ENCODE peak calls at places on chromosomes 1 and 21, in seven cellular contexts. L, G, W, Q, V, M and T are unnamed samples.

GRCh38 chr21:37849703-37850102 is 66.6 kb downstream of the KCNJ6 start:
- DNase-seq in L (no peak), G (no peak), W (no peak), Q (no peak), V (no peak), M (no peak), T (no peak)

GRCh38 chr1:41340655-41341364 is 20.4 kb upstream of the FOXO6 start:
- DNase-seq in L (no peak), G (no peak), W (no peak), Q (no peak), V (no peak), M (no peak), T (no peak)

GRCh38 chr1:227429447-227430359 is 111.4 kb upstream of the CDC42BPA start:
- DNase-seq in L (no peak), G (no peak), W (no peak), Q (no peak), V (no peak), M (no peak), T (peak)

GRCh38 chr21:43367296-43367695 is 59.6 kb downstream of the SIK1 start:
- DNase-seq in L (no peak), G (no peak), W (no peak), Q (no peak), V (peak), M (no peak), T (no peak)

GRCh38 chr1:193338194-193338593 is 151.8 kb upstream of the B3GALT2 start:
- DNase-seq in L (no peak), G (no peak), W (no peak), Q (no peak), V (peak), M (no peak), T (peak)

GRCh38 chr1:20192364-20192763 is 6.0 kb upstream of the PLA2G2C start:
- DNase-seq in L (no peak), G (no peak), W (no peak), Q (no peak), V (no peak), M (no peak), T (no peak)

GRCh38 chr21:20999567-21000169 is 1.5 kb downstream of the NCAM2 start:
- DNase-seq in L (no peak), G (no peak), W (no peak), Q (peak), V (peak), M (peak), T (peak)

GRCh38 chr1:109595540-109595939 is 23.9 kb downstream of the GNAT2 start:
- DNase-seq in L (no peak), G (no peak), W (no peak), Q (no peak), V (no peak), M (no peak), T (no peak)

GRCh38 chr1:82483146-82483545 is 682.4 kb downstream of the ADGRL2 start:
- DNase-seq in L (no peak), G (no peak), W (peak), Q (no peak), V (no peak), M (no peak), T (no peak)

GRCh38 chr1:88647749-88648415 is 36.2 kb upstream of the PKN2 start:
- DNase-seq in L (no peak), G (no peak), W (no peak), Q (no peak), V (no peak), M (no peak), T (no peak)

GRCh38 chr1:109229531-109230127 is 15.9 kb downstream of the SARS1 start:
- DNase-seq in L (no peak), G (no peak), W (peak), Q (no peak), V (no peak), M (no peak), T (no peak)

GRCh38 chr1:11681071-11681771 is at the start of gene MAD2L2:
- DNase-seq in L (peak), G (peak), W (no peak), Q (peak), V (peak), M (peak), T (peak)

GRCh38 chr1:158045639-158046038 is 52.2 kb downstream of the KIRREL1 start:
- DNase-seq in L (no peak), G (no peak), W (peak), Q (no peak), V (no peak), M (no peak), T (no peak)

GRCh38 chr1:154371436-154371835 is 33.7 kb upstream of the IL6R start:
- DNase-seq in L (no peak), G (no peak), W (no peak), Q (no peak), V (no peak), M (no peak), T (no peak)

GRCh38 chr1:108816049-108816882 is 40.6 kb downstream of the AKNAD1 start:
- DNase-seq in L (no peak), G (no peak), W (peak), Q (peak), V (peak), M (peak), T (no peak)

GRCh38 chr1:2391034-2391384 is 345 bp downstream of the MORN1 start:
- DNase-seq in L (no peak), G (no peak), W (no peak), Q (peak), V (peak), M (no peak), T (no peak)

GRCh38 chr1:50829010-50829958 is 130.8 kb downstream of the FAF1 start:
- DNase-seq in L (no peak), G (no peak), W (no peak), Q (no peak), V (no peak), M (no peak), T (no peak)

GRCh38 chr1:32925360-32926142 is 24.4 kb upstream of the TMEM54 start:
- DNase-seq in L (no peak), G (no peak), W (peak), Q (no peak), V (peak), M (peak), T (no peak)

GRCh38 chr1:33142483-33143065 is 39.3 kb downstream of the TRIM62 start:
- DNase-seq in L (no peak), G (no peak), W (no peak), Q (no peak), V (no peak), M (no peak), T (no peak)

GRCh38 chr21:31543191-31543590 is 116.3 kb upstream of the SOD1 start:
- DNase-seq in L (no peak), G (no peak), W (no peak), Q (no peak), V (no peak), M (no peak), T (no peak)

GRCh38 chr1:246482780-246483179 is 24.3 kb downstream of the SMYD3 start:
- DNase-seq in L (no peak), G (no peak), W (no peak), Q (no peak), V (no peak), M (no peak), T (no peak)

GRCh38 chr1:35531368-35531767 is 25.8 kb downstream of the KIAA0319L start:
- DNase-seq in L (no peak), G (no peak), W (no peak), Q (no peak), V (no peak), M (no peak), T (no peak)
- TF ChIP-seq JUND in L (no peak), G (no peak), W (no peak), Q (no peak), V (no peak), M (no peak), T (no peak)

DNA sequence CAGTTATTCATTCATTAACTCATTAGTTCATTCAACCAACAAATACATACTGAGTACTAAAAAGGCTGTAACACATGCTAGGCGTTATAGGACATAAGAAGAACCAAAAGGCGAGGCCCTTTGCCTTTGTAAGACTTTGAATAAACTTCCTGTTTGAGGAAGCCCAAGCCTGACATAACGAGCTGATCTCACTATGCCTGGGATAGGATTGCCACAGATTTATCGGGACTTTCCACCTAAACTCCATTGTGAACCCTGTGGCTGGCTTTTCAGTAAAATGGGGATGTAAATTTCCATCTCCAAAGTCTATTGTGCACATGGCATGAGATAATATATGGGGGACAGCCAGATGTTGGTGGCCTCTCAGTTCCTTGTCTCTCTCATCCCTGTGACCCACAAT is 41.8 kb downstream of the LMO4 start:
- DNase-seq in L (no peak), G (no peak), W (no peak), Q (no peak), V (peak), M (no peak), T (no peak)
- TF ChIP-seq JUND in L (no peak), G (no peak), W (no peak), Q (no peak), V (no peak), M (no peak), T (no peak)

DNA sequence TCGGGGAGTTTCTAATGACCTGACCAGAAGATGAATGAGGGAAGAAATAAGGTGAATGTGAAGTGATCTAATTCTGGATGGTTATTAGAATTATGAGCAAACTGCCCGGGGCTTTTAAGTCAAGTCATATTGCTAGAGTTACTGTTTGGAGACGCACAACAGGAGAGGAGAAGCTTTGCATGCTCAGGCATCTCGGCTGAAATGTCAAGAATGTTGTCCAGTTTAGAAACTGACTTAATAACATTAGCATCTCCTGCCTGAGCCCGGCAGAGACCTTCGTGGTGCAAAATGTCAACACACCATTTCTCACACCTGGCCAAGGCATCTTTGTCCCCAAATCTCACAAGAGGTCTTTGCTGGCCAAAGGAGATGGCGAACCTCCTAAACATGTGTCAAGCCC is 119.0 kb downstream of the RRAGC start:
- DNase-seq in L (no peak), G (no peak), W (no peak), Q (no peak), V (no peak), M (no peak), T (no peak)
- TF ChIP-seq JUND in L (no peak), G (no peak), W (no peak), Q (no peak), V (no peak), M (no peak), T (no peak)

DNA sequence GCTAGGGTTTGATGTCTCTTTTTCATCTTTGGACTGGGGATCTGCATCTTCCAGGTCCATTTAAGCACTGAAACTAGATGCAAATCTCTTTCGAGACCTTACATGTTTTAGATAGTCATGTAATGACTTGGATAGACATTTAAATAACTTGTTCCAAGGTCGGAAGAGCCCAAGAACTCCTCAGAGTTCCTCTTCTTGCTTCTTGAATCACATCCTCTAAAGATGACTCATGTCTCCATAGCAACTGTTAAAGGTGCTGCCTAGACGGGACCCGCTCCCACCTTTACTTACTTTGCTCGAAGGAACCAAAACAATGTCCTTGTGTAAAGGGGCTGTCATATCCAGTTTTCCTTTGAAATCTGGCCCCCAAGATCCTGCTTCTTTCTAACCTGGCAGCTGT is 130.0 kb downstream of the EDEM3 start:
- DNase-seq in L (no peak), G (no peak), W (no peak), Q (no peak), V (no peak), M (no peak), T (no peak)
- TF ChIP-seq JUND in L (no peak), G (no peak), W (peak), Q (no peak), V (no peak), M (no peak), T (no peak)

DNA sequence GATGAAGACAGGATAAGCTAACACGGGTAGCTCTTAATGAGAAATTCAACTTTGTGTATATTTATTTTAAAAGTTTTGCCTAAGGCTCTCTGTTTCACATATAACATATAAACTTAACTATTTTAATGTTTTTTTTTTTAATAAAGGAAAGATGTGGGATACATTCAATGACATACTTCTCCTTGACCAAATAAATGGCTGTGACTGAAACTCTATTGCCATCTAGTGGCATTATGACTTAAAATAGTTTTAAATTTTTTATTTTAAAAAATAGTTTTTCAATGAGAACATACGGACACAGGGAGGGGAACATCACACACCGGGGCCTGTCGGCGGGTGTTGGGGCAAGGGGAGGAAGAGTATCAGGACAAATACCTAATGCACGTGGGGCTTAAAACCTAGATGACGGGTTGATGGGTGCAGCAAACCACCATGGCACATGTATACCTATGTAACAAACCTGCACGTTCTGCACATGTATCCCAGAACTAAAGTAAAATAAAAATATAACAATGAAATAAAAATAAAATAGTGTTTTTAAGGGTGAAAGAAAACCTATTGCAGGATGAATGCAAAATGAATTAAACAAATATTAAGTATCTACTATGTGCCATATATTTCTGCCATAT is 83.4 kb downstream of the LYST start:
- DNase-seq in L (peak), G (no peak), W (no peak), Q (no peak), V (peak), M (peak), T (no peak)
- TF ChIP-seq JUND in L (no peak), G (no peak), W (no peak), Q (no peak), V (no peak), M (no peak), T (no peak)

DNA sequence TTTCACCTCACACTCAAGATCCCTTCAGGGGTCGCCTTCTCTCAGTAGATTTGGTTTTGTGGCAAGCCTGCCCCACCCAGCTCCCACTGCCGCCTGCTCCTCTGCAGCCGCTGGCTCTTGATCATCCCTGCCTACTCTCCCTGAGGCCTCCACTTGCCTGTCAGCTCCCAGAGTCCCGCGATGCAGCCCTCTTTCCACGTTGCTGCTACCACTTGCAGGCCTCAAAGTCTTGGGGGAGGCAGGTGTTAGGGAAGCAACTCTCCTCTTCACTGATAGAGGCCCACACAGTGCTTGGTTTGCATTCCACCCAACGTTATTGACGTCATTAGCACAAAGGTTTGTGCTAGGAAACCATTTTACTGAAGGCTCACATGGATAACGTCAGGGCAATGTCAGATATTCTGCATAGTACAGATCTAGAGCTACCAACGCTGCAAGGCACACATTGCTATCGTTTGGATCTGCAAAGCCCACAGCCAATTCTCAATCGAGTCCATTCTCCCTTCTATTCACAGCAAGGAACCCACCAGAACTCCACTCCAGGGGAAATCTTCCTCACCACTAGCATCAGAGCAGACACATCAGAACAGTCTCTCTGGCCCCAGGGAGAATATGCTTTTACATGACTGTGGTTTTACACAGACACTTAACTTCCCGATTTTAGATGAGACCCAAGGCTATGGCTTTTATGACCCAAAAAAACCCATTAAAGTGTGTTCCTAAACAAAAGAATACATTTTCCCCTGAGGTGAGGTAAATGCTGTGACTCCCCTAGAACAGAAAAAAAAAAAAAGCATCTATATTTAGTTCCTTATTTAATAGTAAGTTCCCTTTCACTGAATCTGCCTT is 519.5 kb upstream of the CAMK1G start:
- DNase-seq in L (no peak), G (no peak), W (no peak), Q (no peak), V (peak), M (no peak), T (no peak)
- TF ChIP-seq JUND in L (no peak), G (no peak), W (no peak), Q (no peak), V (no peak), M (no peak), T (no peak)

DNA sequence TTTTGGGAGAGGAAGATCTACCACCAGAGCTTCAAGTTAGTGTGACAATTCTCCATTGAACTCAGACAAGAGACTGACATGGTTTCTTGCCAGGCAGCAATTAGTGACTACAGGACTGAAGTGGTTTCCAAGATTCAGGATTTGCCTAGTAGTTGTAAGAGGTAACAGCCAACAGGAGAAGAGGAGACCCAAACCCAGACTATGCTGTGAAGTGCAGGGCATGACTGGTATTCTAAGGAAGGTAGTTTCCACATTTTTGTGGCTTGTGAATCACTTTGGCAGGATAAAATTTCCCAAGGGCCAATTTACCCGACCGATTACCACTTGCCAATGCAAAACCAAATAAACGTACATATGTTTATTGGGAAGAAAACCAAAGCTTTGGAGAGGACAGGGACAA is 14.7 kb upstream of the RAP1A start:
- DNase-seq in L (no peak), G (no peak), W (no peak), Q (no peak), V (no peak), M (no peak), T (no peak)
- TF ChIP-seq JUND in L (no peak), G (no peak), W (no peak), Q (no peak), V (no peak), M (no peak), T (no peak)

GRCh38 chr1:8154621-8155052 is 128.5 kb upstream of the ERRFI1 start:
- DNase-seq in L (peak), G (no peak), W (no peak), Q (no peak), V (no peak), M (peak), T (no peak)
- TF ChIP-seq JUND in L (peak), G (no peak), W (no peak), Q (no peak), V (no peak), M (no peak), T (no peak)

DNA sequence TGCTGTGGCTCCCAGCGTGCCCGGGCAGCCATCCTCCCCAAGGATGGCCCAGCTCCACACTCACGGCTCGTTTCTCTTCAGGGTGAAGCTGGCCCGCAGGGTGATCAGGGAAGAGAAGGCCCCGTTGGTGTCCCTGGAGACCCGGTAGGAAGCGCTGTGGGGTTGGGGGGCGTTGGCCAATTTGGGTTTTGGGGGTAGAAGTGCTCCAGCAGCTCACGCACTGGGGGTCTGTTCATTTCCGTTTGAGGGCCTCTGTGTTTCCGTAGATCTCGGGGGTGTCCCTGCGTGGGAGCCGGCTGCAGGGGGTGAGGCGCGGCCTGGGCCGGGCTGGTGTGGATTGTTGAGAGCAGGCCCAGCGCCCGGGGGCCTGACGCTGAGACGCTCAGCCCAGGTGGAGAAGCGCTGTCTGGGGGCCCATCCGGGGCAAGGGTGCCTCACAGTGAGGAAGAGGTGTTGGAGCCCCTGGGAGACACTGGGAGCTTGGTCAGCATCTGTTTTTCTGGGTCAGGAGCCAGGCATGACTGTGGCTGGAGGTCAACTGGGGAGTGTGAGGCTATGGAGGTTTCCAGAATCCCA is 12.6 kb downstream of the COL6A1 start:
- DNase-seq in L (no peak), G (no peak), W (no peak), Q (no peak), V (no peak), M (no peak), T (no peak)
- TF ChIP-seq JUND in L (no peak), G (no peak), W (no peak), Q (no peak), V (no peak), M (no peak), T (no peak)

GRCh38 chr1:118337346-118337745 is 152.3 kb upstream of the SPAG17 start:
- DNase-seq in L (no peak), G (no peak), W (no peak), Q (no peak), V (no peak), M (no peak), T (no peak)

GRCh38 chr1:118339431-118340146 is 154.6 kb upstream of the SPAG17 start:
- DNase-seq in L (no peak), G (no peak), W (no peak), Q (no peak), V (no peak), M (no peak), T (no peak)

GRCh38 chr1:118338991-118339390 is 154.0 kb upstream of the SPAG17 start:
- DNase-seq in L (no peak), G (no peak), W (no peak), Q (no peak), V (no peak), M (no peak), T (no peak)

GRCh38 chr1:118335372-118335771 is 150.3 kb upstream of the SPAG17 start:
- DNase-seq in L (no peak), G (peak), W (no peak), Q (no peak), V (no peak), M (no peak), T (no peak)

GRCh38 chr1:118333601-118334241 is 148.7 kb upstream of the SPAG17 start:
- DNase-seq in L (no peak), G (no peak), W (no peak), Q (no peak), V (no peak), M (no peak), T (no peak)
- TF ChIP-seq JUND in L (no peak), G (no peak), W (no peak), Q (no peak), V (no peak), M (no peak), T (no peak)